ENCODE peak calls at places on chromosomes 11 and 22, in five cellular contexts. G, S, P, O and V are unnamed samples.

GRCh38 chr11:123231263-123231662 is 36.2 kb upstream of the CLMP start:
- DNase-seq in P (no peak), S (no peak), G (no peak), O (peak), V (no peak)

GRCh38 chr22:36546932-36547331 is 18.0 kb upstream of the EIF3D start:
- DNase-seq in G (no peak), P (peak), O (peak), S (no peak), V (peak)

GRCh38 chr22:30969532-30970355 is 679 bp downstream of the TUG1 start:
- DNase-seq in S (peak), O (peak), P (peak), G (no peak), V (no peak)

GRCh38 chr11:78869293-78869692 is 294.6 kb upstream of the NARS2 start:
- DNase-seq in O (no peak), P (no peak), S (no peak), G (no peak), V (no peak)

GRCh38 chr22:23036684-23037428 is 33.5 kb upstream of the GNAZ start:
- DNase-seq in S (no peak), P (no peak), O (peak), G (no peak), V (no peak)

GRCh38 chr11:46120361-46120710 is 918 bp downstream of the PHF21A start:
- DNase-seq in S (peak), P (no peak), G (no peak), O (no peak), V (no peak)

GRCh38 chr11:117144477-117145392 is 648 bp downstream of the PAFAH1B2 start:
- DNase-seq in S (peak), P (peak), O (peak), G (no peak), V (no peak)

GRCh38 chr11:61599968-61600710 is 19.3 kb upstream of the SYT7 start:
- DNase-seq in P (no peak), O (no peak), G (no peak), S (no peak), V (no peak)

GRCh38 chr11:1572200-1573076 is at the start of gene DUSP8:
- DNase-seq in P (peak), O (peak), S (peak), G (peak), V (peak)

GRCh38 chr11:61601512-61601911 is 20.6 kb upstream of the SYT7 start:
- DNase-seq in S (no peak), G (no peak), P (no peak), O (no peak), V (no peak)

GRCh38 chr11:46560300-46561025 is 33.4 kb downstream of the AMBRA1 start:
- DNase-seq in G (no peak), P (peak), S (no peak), O (peak), V (no peak)

GRCh38 chr11:12433571-12434061 is 56.2 kb downstream of the PARVA start:
- DNase-seq in P (peak), O (peak), S (no peak), G (no peak), V (no peak)

GRCh38 chr11:35893796-35894475 is 49.9 kb upstream of the LDLRAD3 start:
- DNase-seq in S (no peak), O (peak), P (no peak), G (no peak), V (no peak)

GRCh38 chr11:2310786-2311455 is 9.1 kb downstream of the TSPAN32 start:
- DNase-seq in P (no peak), G (no peak), S (no peak), O (no peak), V (no peak)

GRCh38 chr11:97201743-97202612 is 812.2 kb downstream of the JRKL start:
- DNase-seq in G (no peak), P (no peak), O (no peak), S (no peak), V (no peak)

GRCh38 chr11:9179141-9179540 is 86.0 kb downstream of the DENND5A start:
- DNase-seq in S (no peak), P (no peak), O (no peak), G (no peak), V (no peak)

GRCh38 chr22:44160416-44160815 is 20.3 kb upstream of the PARVG start:
- DNase-seq in G (no peak), O (no peak), P (no peak), S (no peak), V (no peak)

GRCh38 chr11:83051760-83052671 is 19.7 kb downstream of the RAB30 start:
- DNase-seq in G (no peak), P (peak), O (peak), S (peak), V (no peak)

GRCh38 chr11:94128171-94128745 is 383 bp upstream of the PANX1 start:
- DNase-seq in O (no peak), S (peak), G (no peak), P (no peak), V (no peak)

GRCh38 chr22:48464246-48464645 is 1363.4 kb downstream of the BRD1 start:
- DNase-seq in P (no peak), S (no peak), O (no peak), G (no peak), V (no peak)